ENCODE peak calls at places on chromosomes 13 and 19, in four cellular contexts. L is astrocyte, Y is SJSA1, Z is transverse colon. O is an unnamed sample. For H3K27me3, the result is how much of the 10 kb centered on the place peaks cover.

GRCh38 chr19:16660763-16661479 is at the start of gene TMEM38A:
- DNase-seq in Z (peak), Y (no peak), L (no peak), O (peak)

GRCh38 chr19:5145521-5146511 is 176.9 kb downstream of the KDM4B start:
- DNase-seq in Y (no peak), L (no peak), Z (no peak), O (no peak)

GRCh38 chr13:19927117-19927734 is 31.3 kb upstream of the ZMYM2 start:
- DNase-seq in Y (no peak), Z (no peak), L (peak), O (no peak)

GRCh38 chr13:106373989-106374572 is 161.4 kb downstream of the EFNB2 start:
- DNase-seq in Z (no peak), Y (no peak), L (peak), O (no peak)

GRCh38 chr19:36409841-36410240 is 8.6 kb downstream of the ZFP82 start:
- DNase-seq in Z (no peak), Y (no peak), L (peak), O (no peak)

GRCh38 chr19:21128901-21129698 is 12.7 kb upstream of the ZNF431 start:
- DNase-seq in Y (no peak), Z (no peak), L (no peak), O (no peak)

GRCh38 chr13:22061806-22062391 is 391.0 kb downstream of the FGF9 start:
- DNase-seq in L (no peak), Y (no peak), Z (no peak), O (no peak)

GRCh38 chr13:70895599-70895998 is 787.3 kb upstream of the KLHL1 start:
- DNase-seq in Z (no peak), L (no peak), Y (no peak), O (no peak)

GRCh38 chr13:42280537-42280936 is 8.6 kb downstream of the AKAP11 start:
- DNase-seq in Y (no peak), L (no peak), Z (no peak), O (no peak)

GRCh38 chr13:77500094-77500493 is 35.4 kb upstream of the SCEL start:
- DNase-seq in Z (no peak), Y (no peak), L (peak), O (no peak)

GRCh38 chr13:113207890-113208423 is 512 bp downstream of the PCID2 start:
- DNase-seq in Z (peak), Y (no peak), L (peak), O (no peak)

GRCh38 chr19:48511800-48512503 is at the start of gene LMTK3:
- DNase-seq in L (peak), Y (no peak), Z (peak), O (peak)

GRCh38 chr19:48511321-48511731 is 309 bp downstream of the LMTK3 start:
- DNase-seq in L (no peak), Z (no peak), Y (no peak), O (peak)

GRCh38 chr19:48513289-48514122 is 1.9 kb upstream of the LMTK3 start:
- DNase-seq in L (peak), Z (peak), Y (no peak), O (no peak)

GRCh38 chr19:48514123-48514458 is 2.5 kb upstream of the LMTK3 start:
- DNase-seq in L (no peak), Z (no peak), Y (no peak), O (no peak)

DNA sequence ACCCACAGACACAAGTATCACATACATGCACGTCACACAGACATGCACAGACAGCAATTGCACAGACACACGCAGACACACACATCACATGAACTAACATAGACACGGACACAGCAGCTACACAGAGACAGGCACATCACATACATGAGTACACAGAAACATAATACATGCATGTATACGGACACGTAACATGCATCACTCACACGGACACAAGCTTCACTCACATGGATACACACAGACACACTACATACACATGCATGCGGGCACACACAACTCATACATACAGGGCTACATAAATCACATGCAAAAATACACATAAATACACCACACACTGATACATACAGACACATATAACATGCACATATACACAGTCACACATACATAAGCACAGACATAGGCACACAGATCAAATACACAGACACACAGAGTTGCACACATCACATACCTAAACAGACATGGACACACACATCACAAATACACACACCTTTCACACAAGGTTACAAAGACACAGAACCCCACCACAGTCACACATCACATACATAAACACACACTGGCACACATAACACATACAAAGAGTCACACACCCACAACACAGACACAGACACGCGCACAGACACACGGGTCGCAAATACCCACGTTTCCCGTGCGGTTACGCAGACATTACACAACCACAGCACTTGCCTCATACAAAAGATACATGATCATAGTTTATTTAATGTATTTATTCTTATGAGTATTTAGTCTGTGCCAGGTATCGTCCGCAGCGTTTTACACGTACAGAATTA is 1.1 kb upstream of the LMTK3 start:
- DNase-seq in Y (no peak), Z (no peak), L (no peak), O (no peak)
- H3K27ac ChIP-seq in Y (no peak), Z (no peak), L (no peak), O (peak)

DNA sequence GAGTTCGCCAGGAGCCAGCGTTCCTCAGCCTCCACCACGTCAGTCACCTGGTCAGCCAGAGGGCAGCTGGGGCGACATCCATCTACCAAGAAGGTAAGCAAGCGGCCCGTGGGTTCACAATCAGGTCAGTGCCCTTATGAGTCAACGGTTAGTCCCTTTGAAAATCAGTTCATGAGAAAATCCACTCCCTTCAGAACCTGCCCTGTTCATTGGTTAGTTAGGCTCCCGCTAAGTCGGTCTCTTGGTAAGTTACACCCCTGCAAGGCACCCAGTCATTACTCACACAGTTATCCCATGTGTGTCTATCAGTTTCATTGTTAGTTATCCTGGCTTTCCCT is 542 bp downstream of the SIGLECL1 start:
- DNase-seq in Y (no peak), L (no peak), Z (no peak), O (no peak)
- H3K27me3 ChIP-seq in Y (under half), L (under half), Z (under half), O (under half)

GRCh38 chr13:43573361-43573740 is 213.4 kb downstream of the ENOX1 start:
- DNase-seq in Y (peak), L (peak), Z (no peak), O (no peak)

GRCh38 chr13:43569688-43570087 is 217.1 kb downstream of the ENOX1 start:
- DNase-seq in L (no peak), Z (no peak), Y (no peak), O (no peak)

GRCh38 chr13:43564941-43565340 is 221.8 kb downstream of the ENOX1 start:
- DNase-seq in Y (no peak), Z (no peak), L (no peak), O (no peak)

GRCh38 chr13:43572601-43573360 is 214.0 kb downstream of the ENOX1 start:
- DNase-seq in Z (no peak), L (peak), Y (no peak), O (no peak)

DNA sequence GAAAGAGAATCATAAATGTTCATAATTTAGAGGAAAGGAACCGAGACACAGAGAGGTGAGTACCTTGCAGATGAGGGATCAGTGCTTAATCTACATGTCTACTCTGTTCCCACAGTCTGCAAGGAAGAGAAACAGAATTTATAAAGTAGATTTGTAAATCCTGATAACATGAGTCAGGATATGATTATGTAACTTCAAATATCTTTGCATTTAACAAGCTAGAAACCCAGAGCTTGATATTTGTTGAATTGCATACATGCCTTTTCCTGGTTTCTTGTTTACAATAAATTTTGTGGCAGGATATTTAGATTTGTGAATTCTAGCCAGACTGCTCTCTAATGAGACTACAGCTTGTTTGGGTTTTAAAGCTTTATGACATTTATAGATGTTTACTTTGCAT is 219.2 kb downstream of the ENOX1 start:
- DNase-seq in L (no peak), Z (no peak), Y (no peak), O (no peak)
- H3K27ac ChIP-seq in L (no peak), Z (peak), Y (no peak), O (no peak)

DNA sequence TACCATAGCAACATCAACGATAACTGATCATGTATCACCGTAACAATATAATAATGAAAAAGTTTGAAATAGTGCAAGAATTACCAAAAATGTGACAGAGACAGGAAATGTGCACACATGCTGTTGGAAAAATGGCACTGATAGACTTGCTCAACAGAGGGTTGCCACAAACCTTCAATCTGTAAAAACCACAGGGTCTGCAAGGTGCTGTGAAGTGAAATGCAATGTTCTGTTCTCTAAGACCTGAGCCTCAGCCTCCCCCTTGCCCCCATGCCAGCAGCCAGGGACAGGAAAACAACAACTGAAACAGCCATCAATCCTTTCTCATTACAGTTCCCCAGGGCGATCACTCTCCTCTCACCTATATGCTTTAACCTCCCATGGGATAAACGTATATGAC is 88.4 kb downstream of the USP12 start:
- DNase-seq in Z (no peak), Y (no peak), L (no peak), O (no peak)
- H3K27me3 ChIP-seq in Z (under half), Y (under half), L (under half), O (under half)